ENCODE peak calls at places on chromosomes 2 and 18, in eight cellular contexts. One of them, this sample, is unnamed.

GRCh38 chr2:67323209-67323991 is 73.7 kb upstream of the ETAA1 start:
- DNase-seq in T-helper 2 cell: no peak
- DNase-seq in HT1080: no peak
- DNase-seq in activated naive CD4-positive, alpha-beta T cell treated with anti-CD3 and anti-CD28 coated beads for 36 hours: no peak
- DNase-seq in left cardiac atrium: no peak
- DNase-seq in tibial artery: no peak
- DNase-seq in activated CD4-positive, alpha-beta T cell treated with anti-CD3 and anti-CD28 coated beads, Interleukin-2, amount 50 U/mL, for 4 hours: no peak
- DNase-seq in T-helper 1 cell: no peak
- DNase-seq in this sample: no peak

GRCh38 chr2:1823187-1824169 is 79.2 kb upstream of the PXDN start:
- DNase-seq in T-helper 1 cell: no peak
- DNase-seq in HT1080: no peak
- DNase-seq in tibial artery: peak
- DNase-seq in activated naive CD4-positive, alpha-beta T cell treated with anti-CD3 and anti-CD28 coated beads for 36 hours: no peak
- DNase-seq in activated CD4-positive, alpha-beta T cell treated with anti-CD3 and anti-CD28 coated beads, Interleukin-2, amount 50 U/mL, for 4 hours: no peak
- DNase-seq in left cardiac atrium: no peak
- DNase-seq in T-helper 2 cell: no peak
- DNase-seq in this sample: no peak

GRCh38 chr18:68638613-68639012 is 76.3 kb downstream of the TMX3 start:
- DNase-seq in HT1080: no peak
- DNase-seq in T-helper 1 cell: no peak
- DNase-seq in activated naive CD4-positive, alpha-beta T cell treated with anti-CD3 and anti-CD28 coated beads for 36 hours: no peak
- DNase-seq in activated CD4-positive, alpha-beta T cell treated with anti-CD3 and anti-CD28 coated beads, Interleukin-2, amount 50 U/mL, for 4 hours: no peak
- DNase-seq in T-helper 2 cell: no peak
- DNase-seq in left cardiac atrium: no peak
- DNase-seq in tibial artery: no peak
- DNase-seq in this sample: no peak

GRCh38 chr2:147374410-147374811 is 470.4 kb upstream of the ACVR2A start:
- DNase-seq in tibial artery: no peak
- DNase-seq in left cardiac atrium: no peak
- DNase-seq in activated CD4-positive, alpha-beta T cell treated with anti-CD3 and anti-CD28 coated beads, Interleukin-2, amount 50 U/mL, for 4 hours: no peak
- DNase-seq in T-helper 2 cell: no peak
- DNase-seq in HT1080: no peak
- DNase-seq in T-helper 1 cell: no peak
- DNase-seq in activated naive CD4-positive, alpha-beta T cell treated with anti-CD3 and anti-CD28 coated beads for 36 hours: no peak
- DNase-seq in this sample: no peak

GRCh38 chr2:207437857-207438166 is 92.0 kb upstream of the CREB1 start:
- DNase-seq in left cardiac atrium: no peak
- DNase-seq in tibial artery: no peak
- DNase-seq in activated naive CD4-positive, alpha-beta T cell treated with anti-CD3 and anti-CD28 coated beads for 36 hours: no peak
- DNase-seq in T-helper 1 cell: no peak
- DNase-seq in activated CD4-positive, alpha-beta T cell treated with anti-CD3 and anti-CD28 coated beads, Interleukin-2, amount 50 U/mL, for 4 hours: no peak
- DNase-seq in T-helper 2 cell: no peak
- DNase-seq in HT1080: no peak
- DNase-seq in this sample: no peak

GRCh38 chr18:57794951-57795728 is 8.0 kb downstream of the ATP8B1 start:
- DNase-seq in T-helper 1 cell: no peak
- DNase-seq in left cardiac atrium: no peak
- DNase-seq in T-helper 2 cell: no peak
- DNase-seq in HT1080: peak
- DNase-seq in activated naive CD4-positive, alpha-beta T cell treated with anti-CD3 and anti-CD28 coated beads for 36 hours: no peak
- DNase-seq in tibial artery: no peak
- DNase-seq in activated CD4-positive, alpha-beta T cell treated with anti-CD3 and anti-CD28 coated beads, Interleukin-2, amount 50 U/mL, for 4 hours: no peak
- DNase-seq in this sample: no peak

GRCh38 chr2:233718552-233718951 is at the start of gene UGT1A4:
- DNase-seq in activated CD4-positive, alpha-beta T cell treated with anti-CD3 and anti-CD28 coated beads, Interleukin-2, amount 50 U/mL, for 4 hours: no peak
- DNase-seq in tibial artery: no peak
- DNase-seq in HT1080: no peak
- DNase-seq in T-helper 1 cell: no peak
- DNase-seq in left cardiac atrium: no peak
- DNase-seq in T-helper 2 cell: no peak
- DNase-seq in activated naive CD4-positive, alpha-beta T cell treated with anti-CD3 and anti-CD28 coated beads for 36 hours: no peak
- DNase-seq in this sample: no peak

GRCh38 chr2:96208144-96209010 is at the start of gene STARD7:
- DNase-seq in T-helper 2 cell: peak
- DNase-seq in tibial artery: peak
- DNase-seq in HT1080: peak
- DNase-seq in activated CD4-positive, alpha-beta T cell treated with anti-CD3 and anti-CD28 coated beads, Interleukin-2, amount 50 U/mL, for 4 hours: peak
- DNase-seq in T-helper 1 cell: peak
- DNase-seq in activated naive CD4-positive, alpha-beta T cell treated with anti-CD3 and anti-CD28 coated beads for 36 hours: peak
- DNase-seq in left cardiac atrium: peak
- DNase-seq in this sample: peak

GRCh38 chr2:70385966-70386595 is 84.2 kb upstream of the FAM136A start:
- DNase-seq in activated CD4-positive, alpha-beta T cell treated with anti-CD3 and anti-CD28 coated beads, Interleukin-2, amount 50 U/mL, for 4 hours: no peak
- DNase-seq in HT1080: peak
- DNase-seq in activated naive CD4-positive, alpha-beta T cell treated with anti-CD3 and anti-CD28 coated beads for 36 hours: no peak
- DNase-seq in tibial artery: no peak
- DNase-seq in T-helper 1 cell: no peak
- DNase-seq in T-helper 2 cell: no peak
- DNase-seq in left cardiac atrium: no peak
- DNase-seq in this sample: no peak

GRCh38 chr2:11103984-11104793 is 51.1 kb upstream of the SLC66A3 start:
- DNase-seq in T-helper 1 cell: no peak
- DNase-seq in activated naive CD4-positive, alpha-beta T cell treated with anti-CD3 and anti-CD28 coated beads for 36 hours: no peak
- DNase-seq in left cardiac atrium: no peak
- DNase-seq in tibial artery: no peak
- DNase-seq in activated CD4-positive, alpha-beta T cell treated with anti-CD3 and anti-CD28 coated beads, Interleukin-2, amount 50 U/mL, for 4 hours: no peak
- DNase-seq in HT1080: no peak
- DNase-seq in T-helper 2 cell: peak
- DNase-seq in this sample: no peak

GRCh38 chr2:212974692-212975091 is 176.7 kb downstream of the IKZF2 start:
- DNase-seq in activated naive CD4-positive, alpha-beta T cell treated with anti-CD3 and anti-CD28 coated beads for 36 hours: no peak
- DNase-seq in tibial artery: no peak
- DNase-seq in left cardiac atrium: no peak
- DNase-seq in HT1080: peak
- DNase-seq in activated CD4-positive, alpha-beta T cell treated with anti-CD3 and anti-CD28 coated beads, Interleukin-2, amount 50 U/mL, for 4 hours: no peak
- DNase-seq in T-helper 1 cell: no peak
- DNase-seq in T-helper 2 cell: no peak
- DNase-seq in this sample: no peak

GRCh38 chr2:160269803-160270570 is 69.9 kb upstream of the ITGB6 start:
- DNase-seq in left cardiac atrium: peak
- DNase-seq in T-helper 1 cell: peak
- DNase-seq in T-helper 2 cell: peak
- DNase-seq in HT1080: no peak
- DNase-seq in activated naive CD4-positive, alpha-beta T cell treated with anti-CD3 and anti-CD28 coated beads for 36 hours: peak
- DNase-seq in activated CD4-positive, alpha-beta T cell treated with anti-CD3 and anti-CD28 coated beads, Interleukin-2, amount 50 U/mL, for 4 hours: peak
- DNase-seq in tibial artery: peak
- DNase-seq in this sample: peak

GRCh38 chr2:223079925-223080324 is 27.9 kb downstream of the KCNE4 start:
- DNase-seq in HT1080: no peak
- DNase-seq in activated CD4-positive, alpha-beta T cell treated with anti-CD3 and anti-CD28 coated beads, Interleukin-2, amount 50 U/mL, for 4 hours: no peak
- DNase-seq in activated naive CD4-positive, alpha-beta T cell treated with anti-CD3 and anti-CD28 coated beads for 36 hours: no peak
- DNase-seq in T-helper 1 cell: no peak
- DNase-seq in left cardiac atrium: no peak
- DNase-seq in T-helper 2 cell: no peak
- DNase-seq in tibial artery: no peak
- DNase-seq in this sample: no peak

GRCh38 chr2:180128861-180129260 is 121.8 kb upstream of the CWC22 start:
- DNase-seq in HT1080: no peak
- DNase-seq in T-helper 2 cell: no peak
- DNase-seq in activated CD4-positive, alpha-beta T cell treated with anti-CD3 and anti-CD28 coated beads, Interleukin-2, amount 50 U/mL, for 4 hours: no peak
- DNase-seq in tibial artery: no peak
- DNase-seq in activated naive CD4-positive, alpha-beta T cell treated with anti-CD3 and anti-CD28 coated beads for 36 hours: no peak
- DNase-seq in T-helper 1 cell: no peak
- DNase-seq in left cardiac atrium: no peak
- DNase-seq in this sample: no peak

GRCh38 chr18:61546598-61546997 is 213.4 kb downstream of the CDH20 start:
- DNase-seq in activated naive CD4-positive, alpha-beta T cell treated with anti-CD3 and anti-CD28 coated beads for 36 hours: no peak
- DNase-seq in tibial artery: no peak
- DNase-seq in T-helper 1 cell: no peak
- DNase-seq in left cardiac atrium: no peak
- DNase-seq in activated CD4-positive, alpha-beta T cell treated with anti-CD3 and anti-CD28 coated beads, Interleukin-2, amount 50 U/mL, for 4 hours: no peak
- DNase-seq in T-helper 2 cell: no peak
- DNase-seq in HT1080: peak
- DNase-seq in this sample: no peak

GRCh38 chr2:98520806-98521205 is 76.1 kb downstream of the INPP4A start:
- DNase-seq in left cardiac atrium: no peak
- DNase-seq in T-helper 2 cell: no peak
- DNase-seq in T-helper 1 cell: no peak
- DNase-seq in activated CD4-positive, alpha-beta T cell treated with anti-CD3 and anti-CD28 coated beads, Interleukin-2, amount 50 U/mL, for 4 hours: no peak
- DNase-seq in activated naive CD4-positive, alpha-beta T cell treated with anti-CD3 and anti-CD28 coated beads for 36 hours: no peak
- DNase-seq in tibial artery: peak
- DNase-seq in HT1080: no peak
- DNase-seq in this sample: no peak

GRCh38 chr2:108534577-108535379 is 508 bp downstream of the LIMS1 start:
- DNase-seq in tibial artery: peak
- DNase-seq in HT1080: peak
- DNase-seq in activated naive CD4-positive, alpha-beta T cell treated with anti-CD3 and anti-CD28 coated beads for 36 hours: peak
- DNase-seq in activated CD4-positive, alpha-beta T cell treated with anti-CD3 and anti-CD28 coated beads, Interleukin-2, amount 50 U/mL, for 4 hours: peak
- DNase-seq in T-helper 2 cell: peak
- DNase-seq in left cardiac atrium: peak
- DNase-seq in T-helper 1 cell: no peak
- DNase-seq in this sample: peak

GRCh38 chr2:127128508-127128907 is 21.6 kb upstream of the BIN1 start:
- DNase-seq in T-helper 1 cell: no peak
- DNase-seq in left cardiac atrium: no peak
- DNase-seq in tibial artery: no peak
- DNase-seq in HT1080: no peak
- DNase-seq in activated naive CD4-positive, alpha-beta T cell treated with anti-CD3 and anti-CD28 coated beads for 36 hours: no peak
- DNase-seq in T-helper 2 cell: no peak
- DNase-seq in activated CD4-positive, alpha-beta T cell treated with anti-CD3 and anti-CD28 coated beads, Interleukin-2, amount 50 U/mL, for 4 hours: no peak
- DNase-seq in this sample: no peak

GRCh38 chr2:212683346-212683745 is 144.7 kb upstream of the ERBB4 start:
- DNase-seq in activated naive CD4-positive, alpha-beta T cell treated with anti-CD3 and anti-CD28 coated beads for 36 hours: no peak
- DNase-seq in activated CD4-positive, alpha-beta T cell treated with anti-CD3 and anti-CD28 coated beads, Interleukin-2, amount 50 U/mL, for 4 hours: no peak
- DNase-seq in left cardiac atrium: no peak
- DNase-seq in T-helper 2 cell: no peak
- DNase-seq in HT1080: peak
- DNase-seq in T-helper 1 cell: no peak
- DNase-seq in tibial artery: no peak
- DNase-seq in this sample: no peak

GRCh38 chr2:215831296-215831913 is 181.9 kb downstream of the MREG start:
- DNase-seq in T-helper 2 cell: no peak
- DNase-seq in tibial artery: no peak
- DNase-seq in activated CD4-positive, alpha-beta T cell treated with anti-CD3 and anti-CD28 coated beads, Interleukin-2, amount 50 U/mL, for 4 hours: no peak
- DNase-seq in T-helper 1 cell: no peak
- DNase-seq in left cardiac atrium: peak
- DNase-seq in activated naive CD4-positive, alpha-beta T cell treated with anti-CD3 and anti-CD28 coated beads for 36 hours: peak
- DNase-seq in HT1080: no peak
- DNase-seq in this sample: no peak

GRCh38 chr18:80109676-80110078 is 615 bp downstream of the ADNP2 start:
- DNase-seq in T-helper 1 cell: no peak
- DNase-seq in activated CD4-positive, alpha-beta T cell treated with anti-CD3 and anti-CD28 coated beads, Interleukin-2, amount 50 U/mL, for 4 hours: no peak
- DNase-seq in left cardiac atrium: peak
- DNase-seq in activated naive CD4-positive, alpha-beta T cell treated with anti-CD3 and anti-CD28 coated beads for 36 hours: peak
- DNase-seq in HT1080: peak
- DNase-seq in T-helper 2 cell: no peak
- DNase-seq in tibial artery: peak
- DNase-seq in this sample: peak

GRCh38 chr18:55489034-55489741 is 98.8 kb downstream of the TCF4 start:
- DNase-seq in activated naive CD4-positive, alpha-beta T cell treated with anti-CD3 and anti-CD28 coated beads for 36 hours: no peak
- DNase-seq in left cardiac atrium: no peak
- DNase-seq in T-helper 2 cell: no peak
- DNase-seq in tibial artery: no peak
- DNase-seq in HT1080: no peak
- DNase-seq in activated CD4-positive, alpha-beta T cell treated with anti-CD3 and anti-CD28 coated beads, Interleukin-2, amount 50 U/mL, for 4 hours: no peak
- DNase-seq in T-helper 1 cell: no peak
- DNase-seq in this sample: no peak

GRCh38 chr2:52934354-52934898 is 833.2 kb upstream of the CHAC2 start:
- DNase-seq in T-helper 1 cell: no peak
- DNase-seq in T-helper 2 cell: no peak
- DNase-seq in activated CD4-positive, alpha-beta T cell treated with anti-CD3 and anti-CD28 coated beads, Interleukin-2, amount 50 U/mL, for 4 hours: no peak
- DNase-seq in left cardiac atrium: no peak
- DNase-seq in HT1080: peak
- DNase-seq in activated naive CD4-positive, alpha-beta T cell treated with anti-CD3 and anti-CD28 coated beads for 36 hours: no peak
- DNase-seq in tibial artery: no peak
- DNase-seq in this sample: no peak

GRCh38 chr2:120205901-120206581 is 17.2 kb downstream of the TMEM185B start:
- DNase-seq in T-helper 1 cell: no peak
- DNase-seq in T-helper 2 cell: peak
- DNase-seq in left cardiac atrium: no peak
- DNase-seq in tibial artery: no peak
- DNase-seq in activated CD4-positive, alpha-beta T cell treated with anti-CD3 and anti-CD28 coated beads, Interleukin-2, amount 50 U/mL, for 4 hours: no peak
- DNase-seq in HT1080: peak
- DNase-seq in activated naive CD4-positive, alpha-beta T cell treated with anti-CD3 and anti-CD28 coated beads for 36 hours: peak
- DNase-seq in this sample: no peak

GRCh38 chr2:128315829-128316776 is 2.6 kb downstream of the HS6ST1 start:
- DNase-seq in left cardiac atrium: peak
- DNase-seq in T-helper 1 cell: no peak
- DNase-seq in tibial artery: peak
- DNase-seq in activated CD4-positive, alpha-beta T cell treated with anti-CD3 and anti-CD28 coated beads, Interleukin-2, amount 50 U/mL, for 4 hours: no peak
- DNase-seq in T-helper 2 cell: no peak
- DNase-seq in HT1080: no peak
- DNase-seq in activated naive CD4-positive, alpha-beta T cell treated with anti-CD3 and anti-CD28 coated beads for 36 hours: peak
- DNase-seq in this sample: no peak

GRCh38 chr2:82636411-82637020 is 1822.6 kb downstream of the SUCLG1 start:
- DNase-seq in T-helper 1 cell: no peak
- DNase-seq in activated CD4-positive, alpha-beta T cell treated with anti-CD3 and anti-CD28 coated beads, Interleukin-2, amount 50 U/mL, for 4 hours: no peak
- DNase-seq in T-helper 2 cell: no peak
- DNase-seq in left cardiac atrium: no peak
- DNase-seq in HT1080: peak
- DNase-seq in tibial artery: no peak
- DNase-seq in activated naive CD4-positive, alpha-beta T cell treated with anti-CD3 and anti-CD28 coated beads for 36 hours: no peak
- DNase-seq in this sample: no peak

GRCh38 chr2:44244135-44244871 is 31.0 kb upstream of the SLC3A1 start:
- DNase-seq in left cardiac atrium: peak
- DNase-seq in activated CD4-positive, alpha-beta T cell treated with anti-CD3 and anti-CD28 coated beads, Interleukin-2, amount 50 U/mL, for 4 hours: peak
- DNase-seq in activated naive CD4-positive, alpha-beta T cell treated with anti-CD3 and anti-CD28 coated beads for 36 hours: peak
- DNase-seq in T-helper 1 cell: peak
- DNase-seq in T-helper 2 cell: peak
- DNase-seq in tibial artery: peak
- DNase-seq in HT1080: peak
- DNase-seq in this sample: peak

GRCh38 chr18:9091066-9091476 is 11.4 kb upstream of the NDUFV2 start:
- DNase-seq in T-helper 1 cell: peak
- DNase-seq in left cardiac atrium: no peak
- DNase-seq in activated CD4-positive, alpha-beta T cell treated with anti-CD3 and anti-CD28 coated beads, Interleukin-2, amount 50 U/mL, for 4 hours: peak
- DNase-seq in T-helper 2 cell: no peak
- DNase-seq in HT1080: no peak
- DNase-seq in activated naive CD4-positive, alpha-beta T cell treated with anti-CD3 and anti-CD28 coated beads for 36 hours: peak
- DNase-seq in tibial artery: no peak
- DNase-seq in this sample: no peak

GRCh38 chr2:137467246-137467862 is 496.9 kb upstream of the HNMT start:
- DNase-seq in activated naive CD4-positive, alpha-beta T cell treated with anti-CD3 and anti-CD28 coated beads for 36 hours: peak
- DNase-seq in activated CD4-positive, alpha-beta T cell treated with anti-CD3 and anti-CD28 coated beads, Interleukin-2, amount 50 U/mL, for 4 hours: no peak
- DNase-seq in T-helper 2 cell: no peak
- DNase-seq in HT1080: peak
- DNase-seq in tibial artery: no peak
- DNase-seq in left cardiac atrium: no peak
- DNase-seq in T-helper 1 cell: no peak
- DNase-seq in this sample: peak

GRCh38 chr18:21389283-21389682 is 147.3 kb downstream of the GREB1L start:
- DNase-seq in T-helper 2 cell: no peak
- DNase-seq in tibial artery: no peak
- DNase-seq in HT1080: no peak
- DNase-seq in left cardiac atrium: no peak
- DNase-seq in T-helper 1 cell: no peak
- DNase-seq in activated naive CD4-positive, alpha-beta T cell treated with anti-CD3 and anti-CD28 coated beads for 36 hours: no peak
- DNase-seq in activated CD4-positive, alpha-beta T cell treated with anti-CD3 and anti-CD28 coated beads, Interleukin-2, amount 50 U/mL, for 4 hours: no peak
- DNase-seq in this sample: no peak

This sample was measured in NCI-H1417.